ENCODE peak calls at places on chromosomes 12 and 14, in four cellular contexts. J is activated CD4-positive, CD25-positive, alpha-beta regulatory T cell treated with anti-CD3 and anti-CD28 coated beads, Interleukin-2, amount 50 U/mL, for 72 hours; N is kidney epithelial cell; H is NCI-H510A. R is an unnamed sample.

GRCh38 chr12:29794869-29795268 is 11.1 kb upstream of the TMTC1 start:
- DNase-seq in H (no peak), J (no peak), N (no peak), R (no peak)

GRCh38 chr12:27460471-27460978 is 14.0 kb downstream of the SMCO2 start:
- DNase-seq in H (no peak), J (no peak), N (no peak), R (peak)

GRCh38 chr12:129566800-129567199 is 337.0 kb downstream of the TMEM132D start:
- DNase-seq in H (no peak), J (no peak), N (no peak), R (no peak)

GRCh38 chr12:50213439-50213838 is 46.3 kb upstream of the CERS5 start:
- DNase-seq in N (no peak), H (no peak), J (no peak), R (no peak)

GRCh38 chr14:34052658-34053014 is 101.8 kb upstream of the EGLN3 start:
- DNase-seq in H (no peak), N (no peak), J (no peak), R (no peak)

GRCh38 chr12:57389033-57389432 is 41.8 kb downstream of the R3HDM2 start:
- DNase-seq in N (peak), H (no peak), J (no peak), R (peak)

GRCh38 chr12:107912421-107913004 is 138.0 kb downstream of the ASCL4 start:
- DNase-seq in N (no peak), J (peak), H (no peak), R (peak)

GRCh38 chr14:61860294-61860918 is 98.2 kb downstream of the SNAPC1 start:
- DNase-seq in H (no peak), J (peak), N (no peak), R (no peak)

GRCh38 chr12:31031951-31032335 is 41.7 kb upstream of the DDX11 start:
- DNase-seq in H (no peak), J (no peak), N (no peak), R (no peak)

GRCh38 chr14:21350539-21350938 is 33.3 kb downstream of the SUPT16H start:
- DNase-seq in H (no peak), J (no peak), N (no peak), R (no peak)

GRCh38 chr14:92760524-92760805 is 12.0 kb upstream of the LGMN start:
- DNase-seq in H (no peak), N (no peak), J (no peak), R (no peak)

GRCh38 chr14:32693114-32693513 is 245.6 kb upstream of the NPAS3 start:
- DNase-seq in N (peak), H (no peak), J (no peak), R (no peak)